ENCODE peak calls at places on chromosomes 1 and 21, in six cellular contexts. Z, D, R, V, G and N are unnamed samples.

GRCh38 chr21:44875341-44875740 is 1.9 kb upstream of the PTTG1IP start:
- DNase-seq in Z (no peak), R (no peak), D (no peak), G (peak), V (peak), N (no peak)

GRCh38 chr1:94130851-94131595 is 10.1 kb upstream of the ABCA4 start:
- DNase-seq in R (no peak), G (peak), V (peak), D (no peak), Z (no peak), N (no peak)

GRCh38 chr1:32138965-32139364 is 31.1 kb downstream of the KPNA6 start:
- DNase-seq in Z (no peak), V (peak), G (no peak), D (no peak), R (no peak), N (no peak)

GRCh38 chr1:245874942-245875580 is 632.0 kb downstream of the SMYD3 start:
- DNase-seq in Z (no peak), G (peak), D (peak), V (peak), R (no peak), N (peak)

GRCh38 chr1:220879509-220880366 is 495 bp downstream of the HLX start:
- DNase-seq in V (peak), Z (no peak), D (peak), R (no peak), G (peak), N (peak)

GRCh38 chr1:85244271-85245053 is 15.0 kb downstream of the C1orf52 start:
- DNase-seq in V (peak), Z (no peak), R (no peak), D (no peak), G (no peak), N (no peak)

GRCh38 chr1:204619721-204620120 is 65.8 kb downstream of the LRRN2 start:
- DNase-seq in G (no peak), Z (no peak), D (no peak), V (no peak), R (no peak), N (no peak)

GRCh38 chr1:26853156-26853555 is 9.8 kb upstream of the SFN start:
- DNase-seq in V (peak), D (peak), G (peak), R (peak), Z (peak), N (peak)

GRCh38 chr1:41404308-41404755 is 43.1 kb downstream of the FOXO6 start:
- DNase-seq in G (no peak), V (peak), D (no peak), R (no peak), Z (no peak), N (no peak)

GRCh38 chr1:160862151-160863061 is at the start of gene CD244:
- DNase-seq in R (no peak), Z (peak), G (no peak), V (peak), D (no peak), N (no peak)